ENCODE peak calls at places on chromosomes 1 and 21, in four cellular contexts. One of them, this sample, is unnamed.

GRCh38 chr1:27602510-27603319 is 1.2 kb downstream of the AHDC1 start:
- DNase-seq in heart left ventricle: no peak
- DNase-seq in heart right ventricle: peak; percentile 69
- DNase-seq in GM23248: peak; percentile 78
- DNase-seq in this sample: peak; percentile 88

GRCh38 chr21:23014021-23014420 is 2015.8 kb downstream of the NCAM2 start:
- DNase-seq in heart left ventricle: no peak
- DNase-seq in heart right ventricle: no peak
- DNase-seq in GM23248: no peak
- DNase-seq in this sample: no peak

GRCh38 chr1:154442006-154442740 is 37.0 kb downstream of the IL6R start:
- DNase-seq in heart left ventricle: peak; percentile 21
- DNase-seq in heart right ventricle: no peak
- DNase-seq in GM23248: peak; percentile 59
- DNase-seq in this sample: no peak

GRCh38 chr1:116064616-116065015 is 46.6 kb upstream of the MAB21L3 start:
- DNase-seq in heart left ventricle: no peak
- DNase-seq in heart right ventricle: no peak
- DNase-seq in GM23248: peak; percentile 66
- DNase-seq in this sample: no peak

GRCh38 chr1:227766015-227766634 is 30.9 kb downstream of the SNAP47 start:
- DNase-seq in heart left ventricle: peak; percentile 52
- DNase-seq in heart right ventricle: no peak
- DNase-seq in GM23248: peak; percentile 15
- DNase-seq in this sample: no peak

GRCh38 chr1:95948023-95948422 is 714.0 kb downstream of the RWDD3 start:
- DNase-seq in heart left ventricle: no peak
- DNase-seq in heart right ventricle: no peak
- DNase-seq in GM23248: no peak
- DNase-seq in this sample: no peak

GRCh38 chr1:116760996-116761665 is 6.9 kb downstream of the CD2 start:
- DNase-seq in heart left ventricle: no peak
- DNase-seq in heart right ventricle: no peak
- DNase-seq in GM23248: no peak
- DNase-seq in this sample: no peak

GRCh38 chr1:75964760-75965408 is 32.7 kb upstream of the ASB17 start:
- DNase-seq in heart left ventricle: no peak
- DNase-seq in heart right ventricle: no peak
- DNase-seq in GM23248: no peak
- DNase-seq in this sample: no peak

GRCh38 chr21:46083271-46084040 is 14.5 kb upstream of the COL6A2 start:
- DNase-seq in heart left ventricle: no peak
- DNase-seq in heart right ventricle: no peak
- DNase-seq in GM23248: peak; percentile 87
- DNase-seq in this sample: peak; percentile 30

GRCh38 chr1:18884727-18885126 is 17.6 kb downstream of the ALDH4A1 start:
- DNase-seq in heart left ventricle: no peak
- DNase-seq in heart right ventricle: no peak
- DNase-seq in GM23248: no peak
- DNase-seq in this sample: no peak

GRCh38 chr1:90724361-90724760 is 7.3 kb upstream of the BARHL2 start:
- DNase-seq in heart left ventricle: no peak
- DNase-seq in heart right ventricle: no peak
- DNase-seq in GM23248: no peak
- DNase-seq in this sample: no peak

GRCh38 chr1:153122831-153123421 is 9.6 kb upstream of the SPRR2F start:
- DNase-seq in heart left ventricle: no peak
- DNase-seq in heart right ventricle: no peak
- DNase-seq in GM23248: no peak
- DNase-seq in this sample: no peak

GRCh38 chr1:8120693-8121260 is 94.7 kb upstream of the ERRFI1 start:
- DNase-seq in heart left ventricle: no peak
- DNase-seq in heart right ventricle: no peak
- DNase-seq in GM23248: no peak
- DNase-seq in this sample: no peak

GRCh38 chr1:226809785-226810571 is 60.4 kb upstream of the PSEN2 start:
- DNase-seq in heart left ventricle: no peak
- DNase-seq in heart right ventricle: no peak
- DNase-seq in GM23248: peak; percentile 24
- DNase-seq in this sample: no peak

GRCh38 chr1:20728371-20729154 is 3.9 kb downstream of the SH2D5 start:
- DNase-seq in heart left ventricle: no peak
- DNase-seq in heart right ventricle: no peak
- DNase-seq in GM23248: no peak
- DNase-seq in this sample: peak; percentile 12

GRCh38 chr1:178371999-178372398 is 124.8 kb downstream of the CLEC20A start:
- DNase-seq in heart left ventricle: no peak
- DNase-seq in heart right ventricle: no peak
- DNase-seq in GM23248: peak; percentile 47
- DNase-seq in this sample: no peak
- H3K27ac ChIP-seq in heart left ventricle: no peak overlapping the region
- H3K27ac ChIP-seq in heart right ventricle: no peak overlapping the region
- H3K27ac ChIP-seq in GM23248: peak overlapping the region; percentile 10
- H3K27ac ChIP-seq in this sample: no peak overlapping the region

GRCh38 chr1:169546087-169546995 is 39.9 kb downstream of the F5 start:
- DNase-seq in heart left ventricle: peak; percentile 33
- DNase-seq in heart right ventricle: peak; percentile 65
- DNase-seq in GM23248: peak; percentile 83
- DNase-seq in this sample: no peak
- H3K27ac ChIP-seq in heart left ventricle: no peak overlapping the region
- H3K27ac ChIP-seq in heart right ventricle: no peak overlapping the region
- H3K27ac ChIP-seq in GM23248: no peak overlapping the region
- H3K27ac ChIP-seq in this sample: no peak overlapping the region

DNA sequence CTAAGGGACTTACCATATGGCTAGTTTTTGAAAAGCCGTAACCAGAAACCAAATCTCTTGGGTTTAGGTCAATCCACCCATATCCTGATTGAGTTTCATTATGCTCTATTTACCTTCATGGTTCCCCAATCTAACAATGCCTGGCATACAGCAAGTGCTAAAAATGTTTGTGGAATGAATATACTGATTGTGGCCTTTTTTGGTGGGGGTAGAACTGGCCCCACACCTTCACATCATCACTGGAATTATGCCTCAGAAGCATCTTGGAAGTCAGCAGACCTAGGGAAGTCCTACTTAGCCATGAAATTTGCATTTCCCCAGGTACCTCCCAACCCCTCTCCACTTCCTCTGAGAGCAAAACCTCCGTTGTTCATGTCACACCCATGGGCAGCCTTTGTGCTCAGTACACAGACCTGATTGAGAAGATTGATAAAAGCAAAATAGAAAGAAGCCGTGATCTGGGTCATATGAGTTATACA is 17.8 kb upstream of the SLAMF1 start:
- DNase-seq in heart left ventricle: no peak
- DNase-seq in heart right ventricle: no peak
- DNase-seq in GM23248: no peak
- DNase-seq in this sample: no peak
- H3K27ac ChIP-seq in heart left ventricle: peak overlapping the region; percentile 70
- H3K27ac ChIP-seq in heart right ventricle: peak overlapping the region; percentile 93
- H3K27ac ChIP-seq in GM23248: no peak overlapping the region
- H3K27ac ChIP-seq in this sample: no peak overlapping the region

DNA sequence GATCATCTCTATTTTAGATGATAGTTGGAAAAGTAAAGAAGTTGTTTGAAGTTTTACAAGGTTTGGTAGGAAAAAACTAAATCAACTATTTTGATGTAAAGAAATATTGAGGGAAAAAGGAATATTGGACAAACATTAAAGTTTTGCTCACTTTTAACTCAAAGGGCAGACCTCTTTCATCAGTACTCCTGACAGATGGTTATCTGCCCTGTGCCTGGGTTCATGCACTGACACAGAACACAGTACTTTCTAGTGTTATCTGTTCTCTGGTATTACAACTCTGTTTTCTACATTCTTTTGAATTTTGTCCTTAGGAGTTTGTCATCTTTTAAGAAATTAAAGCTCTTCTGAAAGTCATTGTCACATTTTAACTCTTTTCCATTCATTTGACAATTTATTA is 118.7 kb downstream of the POU2F1 start:
- DNase-seq in heart left ventricle: no peak
- DNase-seq in heart right ventricle: no peak
- DNase-seq in GM23248: no peak
- DNase-seq in this sample: no peak
- H3K27ac ChIP-seq in heart left ventricle: no peak overlapping the region
- H3K27ac ChIP-seq in heart right ventricle: no peak overlapping the region
- H3K27ac ChIP-seq in GM23248: no peak overlapping the region
- H3K27ac ChIP-seq in this sample: no peak overlapping the region

GRCh38 chr1:109527098-109527811 is 12.4 kb upstream of the GPR61 start:
- DNase-seq in heart left ventricle: no peak
- DNase-seq in heart right ventricle: no peak
- DNase-seq in GM23248: no peak
- DNase-seq in this sample: no peak
- H3K27ac ChIP-seq in heart left ventricle: no peak overlapping the region
- H3K27ac ChIP-seq in heart right ventricle: no peak overlapping the region
- H3K27ac ChIP-seq in GM23248: no peak overlapping the region
- H3K27ac ChIP-seq in this sample: no peak overlapping the region

DNA sequence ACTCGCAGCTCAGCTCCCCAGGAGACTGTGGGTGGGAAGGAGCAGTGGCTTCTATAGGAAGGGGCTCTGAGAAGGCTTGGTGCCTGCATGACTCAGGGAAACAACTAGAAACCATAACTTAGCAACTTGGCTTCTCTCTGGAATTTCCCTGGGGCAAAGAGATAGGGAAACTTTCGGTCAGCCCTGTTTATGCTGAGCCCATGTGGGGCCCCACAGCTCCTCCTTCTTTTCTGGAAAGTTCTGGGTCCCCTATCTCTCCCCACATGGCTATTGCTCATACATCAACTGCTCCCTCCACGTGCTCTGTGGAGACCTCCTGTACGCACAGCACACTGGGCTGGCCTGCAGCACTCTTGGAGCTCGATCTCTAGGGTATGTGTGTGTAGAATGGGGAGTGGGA is 39.3 kb downstream of the PLEKHA6 start:
- DNase-seq in heart left ventricle: no peak
- DNase-seq in heart right ventricle: no peak
- DNase-seq in GM23248: peak; percentile 92
- DNase-seq in this sample: no peak
- H3K27ac ChIP-seq in heart left ventricle: no peak overlapping the region
- H3K27ac ChIP-seq in heart right ventricle: no peak overlapping the region
- H3K27ac ChIP-seq in GM23248: peak overlapping the region; percentile 95
- H3K27ac ChIP-seq in this sample: no peak overlapping the region

GRCh38 chr1:39962450-39962825 is 7.5 kb downstream of the MFSD2A start:
- DNase-seq in heart left ventricle: no peak
- DNase-seq in heart right ventricle: no peak
- DNase-seq in GM23248: no peak
- DNase-seq in this sample: no peak

GRCh38 chr1:39957299-39958020 is 2.5 kb downstream of the MFSD2A start:
- DNase-seq in heart left ventricle: no peak
- DNase-seq in heart right ventricle: no peak
- DNase-seq in GM23248: peak; percentile 50
- DNase-seq in this sample: no peak

GRCh38 chr1:39959651-39960333 is 4.8 kb downstream of the MFSD2A start:
- DNase-seq in heart left ventricle: no peak
- DNase-seq in heart right ventricle: no peak
- DNase-seq in GM23248: no peak
- DNase-seq in this sample: no peak

GRCh38 chr1:39958801-39959200 is 3.9 kb downstream of the MFSD2A start:
- DNase-seq in heart left ventricle: no peak
- DNase-seq in heart right ventricle: no peak
- DNase-seq in GM23248: no peak
- DNase-seq in this sample: no peak

DNA sequence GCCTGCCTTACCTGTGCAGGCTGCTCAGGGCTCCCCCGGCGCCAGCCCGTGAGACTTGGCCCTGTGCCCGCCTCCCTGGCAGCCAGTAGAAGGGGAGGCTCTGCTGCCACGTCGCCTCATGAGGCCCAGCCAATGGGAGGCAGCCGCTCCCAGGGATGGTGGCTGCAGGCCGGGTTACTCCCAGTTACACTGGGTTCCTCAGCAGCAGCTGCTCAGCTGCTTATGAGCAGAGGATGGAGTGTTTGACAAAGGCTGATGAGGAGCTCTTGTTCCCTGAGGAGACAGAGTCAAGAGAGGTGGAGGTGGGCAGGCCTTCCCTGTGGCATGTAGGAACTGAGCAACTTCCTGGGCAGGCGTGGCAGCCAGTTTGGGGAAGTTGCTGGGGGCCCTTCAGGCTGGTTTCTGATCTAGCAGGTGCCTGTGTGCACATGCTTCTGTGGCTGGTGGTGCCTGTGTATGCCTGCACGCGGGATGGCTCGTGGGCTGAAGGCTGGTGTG is 5.6 kb downstream of the MFSD2A start:
- DNase-seq in heart left ventricle: peak; percentile 55
- DNase-seq in heart right ventricle: peak; percentile 13
- DNase-seq in GM23248: no peak
- DNase-seq in this sample: peak; percentile 91
- H3K27ac ChIP-seq in heart left ventricle: no peak overlapping the region
- H3K27ac ChIP-seq in heart right ventricle: peak overlapping the region; percentile 79
- H3K27ac ChIP-seq in GM23248: no peak overlapping the region
- H3K27ac ChIP-seq in this sample: peak overlapping the region; percentile 77

This sample was measured in left lung.